ENCODE peak calls at places on chromosomes 5 and 9, in four cellular contexts. D is SK-N-SH, P is K562, Q is GM12878. E is an unnamed sample.

GRCh38 chr9:105413486-105414068 is 34.3 kb upstream of the FSD1L start:
- DNase-seq in D (peak), Q (no peak), P (no peak), E (no peak)

GRCh38 chr5:10599828-10600227 is 36.0 kb downstream of the ANKRD33B start:
- DNase-seq in D (no peak), P (no peak), Q (no peak), E (no peak)

GRCh38 chr5:2006193-2006970 is 123.7 kb upstream of the IRX4 start:
- DNase-seq in P (no peak), Q (no peak), D (no peak), E (no peak)

GRCh38 chr5:33271606-33272005 is 169.2 kb upstream of the TARS1 start:
- DNase-seq in Q (no peak), P (no peak), D (no peak), E (no peak)

GRCh38 chr9:27437652-27438373 is 86.3 kb upstream of the IFNK start:
- DNase-seq in P (no peak), Q (no peak), D (no peak), E (no peak)

GRCh38 chr5:137743031-137743640 is 7.2 kb upstream of the KLHL3 start:
- DNase-seq in D (peak), Q (no peak), P (peak), E (peak)

GRCh38 chr9:106927916-106928315 is 65.0 kb downstream of the ZNF462 start:
- DNase-seq in Q (no peak), D (no peak), P (no peak), E (no peak)

GRCh38 chr9:1005043-1005667 is 28.7 kb downstream of the DMRT3 start:
- DNase-seq in D (peak), P (peak), Q (peak), E (no peak)

GRCh38 chr5:134246771-134247329 is 21.0 kb upstream of the PPP2CA start:
- DNase-seq in P (no peak), Q (no peak), D (no peak), E (no peak)

DNA sequence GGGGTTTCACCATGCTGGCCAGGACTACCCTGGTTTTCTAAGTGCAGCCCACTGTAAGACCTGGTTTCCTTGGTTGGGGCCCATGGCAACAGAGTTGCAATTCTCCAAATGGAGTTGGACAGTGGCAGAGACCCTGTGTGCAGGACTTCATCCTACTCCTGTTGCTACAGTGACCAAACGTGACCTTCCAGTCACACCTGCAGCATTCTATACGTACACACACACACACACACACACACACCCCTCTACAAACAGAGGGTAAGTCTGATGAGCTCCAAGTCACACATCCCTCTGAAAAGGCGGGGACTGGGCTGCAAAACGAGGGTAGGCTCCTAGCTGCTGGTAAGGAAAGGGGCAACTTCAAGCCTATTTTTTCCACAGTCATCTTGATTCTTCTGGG is 23.6 kb downstream of the LHFPL2 start:
- DNase-seq in D (no peak), Q (no peak), P (no peak), E (no peak)
- TF ChIP-seq JUND in D (no peak), Q (no peak), P (no peak), E (no peak)

GRCh38 chr9:16501726-16502125 is 368.7 kb downstream of the BNC2 start:
- DNase-seq in D (no peak), P (no peak), Q (no peak), E (no peak)

GRCh38 chr9:16499866-16500265 is 370.6 kb downstream of the BNC2 start:
- DNase-seq in D (no peak), Q (no peak), P (no peak), E (no peak)

GRCh38 chr9:16501098-16501663 is 369.3 kb downstream of the BNC2 start:
- DNase-seq in D (no peak), Q (no peak), P (no peak), E (no peak)

DNA sequence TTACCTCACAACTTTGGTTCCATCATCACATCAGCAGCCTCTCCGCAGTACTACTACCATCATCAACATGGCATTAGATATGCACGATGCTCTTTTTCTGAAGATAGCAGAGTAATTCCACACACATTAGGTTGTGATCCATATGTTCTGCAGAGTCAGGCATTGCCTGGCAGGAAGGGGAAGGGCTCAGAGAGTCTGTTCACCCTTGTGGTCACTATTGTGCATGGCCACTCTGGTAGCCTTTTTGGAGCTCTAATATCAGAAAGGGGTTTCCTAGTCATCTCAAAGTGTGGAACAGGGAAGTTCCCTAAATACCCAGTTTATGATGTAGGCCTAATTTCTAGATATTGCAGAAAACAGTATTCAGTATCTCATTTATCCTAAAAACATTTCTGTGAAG is 373.6 kb downstream of the BNC2 start:
- DNase-seq in Q (no peak), P (no peak), D (no peak), E (no peak)
- TF ChIP-seq CTCF in Q (no peak), P (no peak), D (peak), E (peak)

GRCh38 chr9:93286252-93287188 is 102.6 kb downstream of the WNK2 start:
- DNase-seq in D (no peak), Q (no peak), P (no peak), E (no peak)

GRCh38 chr9:93288891-93289883 is 105.2 kb downstream of the WNK2 start:
- DNase-seq in P (no peak), Q (no peak), D (peak), E (no peak)

GRCh38 chr9:93287189-93287552 is 103.2 kb downstream of the WNK2 start:
- DNase-seq in D (peak), P (no peak), Q (no peak), E (no peak)

GRCh38 chr9:93288341-93288740 is 104.4 kb downstream of the WNK2 start:
- DNase-seq in D (peak), Q (no peak), P (no peak), E (no peak)

DNA sequence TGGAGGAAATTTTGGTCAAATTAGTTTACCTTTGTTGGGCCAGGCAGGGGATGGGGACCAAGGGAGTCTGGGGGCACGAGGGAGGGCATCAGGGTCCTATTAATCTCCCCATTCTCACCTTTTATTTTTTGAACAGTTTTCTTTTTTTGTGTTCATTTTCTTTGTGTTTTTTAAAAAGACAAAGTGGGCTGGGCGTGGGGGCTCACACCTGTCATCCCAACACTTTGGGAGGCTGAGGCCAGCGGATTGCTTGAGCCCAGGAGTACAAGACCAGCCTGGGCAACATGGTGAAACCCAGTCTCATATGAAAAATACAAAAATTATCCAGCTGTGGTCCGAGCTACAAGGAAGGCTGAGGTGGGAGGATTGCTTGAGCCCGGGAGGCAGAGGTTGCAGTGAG is 103.7 kb downstream of the WNK2 start:
- DNase-seq in Q (no peak), P (no peak), D (no peak), E (no peak)
- TF ChIP-seq NRF1 in Q (no peak), P (no peak), D (no peak), E (no peak)

GRCh38 chr5:150017606-150018005 is 17.1 kb downstream of the HMGXB3 start:
- DNase-seq in Q (no peak), D (no peak), P (no peak), E (no peak)
- TF ChIP-seq JUND in Q (no peak), D (peak), P (no peak), E (no peak)

GRCh38 chr5:38994329-38994927 is 79.8 kb downstream of the RICTOR start:
- DNase-seq in P (peak), Q (no peak), D (peak), E (no peak)
- TF ChIP-seq CTCF in P (peak), Q (peak), D (peak), E (no peak)

E was measured in H1.